ENCODE peak calls at places on chromosomes 13 and 19, in five cellular contexts. H, A, S, Q and Z are unnamed samples.

GRCh38 chr13:46377554-46377953 is 9.5 kb downstream of the RUBCNL start:
- DNase-seq in H (no peak), S (no peak), Q (no peak), A (no peak), Z (no peak)

GRCh38 chr13:35675651-35676050 is 199.2 kb upstream of the MAB21L1 start:
- DNase-seq in H (no peak), S (no peak), A (no peak), Q (no peak), Z (no peak)

GRCh38 chr13:47829684-47830083 is 171.4 kb downstream of the SUCLA2 start:
- DNase-seq in Q (peak; percentile 0), A (no peak), S (peak; percentile 60), H (no peak), Z (no peak)

GRCh38 chr19:10450853-10451609 is 30.7 kb downstream of the PDE4A start:
- DNase-seq in H (peak; percentile 51), S (no peak), A (no peak), Q (no peak), Z (peak; percentile 60)

GRCh38 chr13:67438465-67438864 is 208.3 kb upstream of the PCDH9 start:
- DNase-seq in A (peak; percentile 8), H (peak; percentile 49), S (no peak), Q (no peak), Z (no peak)

GRCh38 chr13:27920677-27921420 is 1.0 kb downstream of the PDX1 start:
- DNase-seq in Q (no peak), H (peak; percentile 60), S (peak; percentile 45), A (peak; percentile 36), Z (peak; percentile 87)

GRCh38 chr13:93736111-93736510 is 509.5 kb downstream of the GPC6 start:
- DNase-seq in S (no peak), H (no peak), Q (peak; percentile 70), A (no peak), Z (peak; percentile 77)

GRCh38 chr13:46662690-46663089 is 109.7 kb downstream of the LRCH1 start:
- DNase-seq in A (no peak), S (no peak), H (no peak), Q (no peak), Z (no peak)

GRCh38 chr19:47511681-47512080 is 3.2 kb downstream of the NAPA start:
- DNase-seq in H (no peak), S (peak; percentile 33), Q (peak; percentile 16), A (no peak), Z (peak; percentile 77)

GRCh38 chr19:41339936-41340335 is 13.8 kb downstream of the TGFB1 start:
- DNase-seq in S (peak; percentile 54), H (no peak), A (no peak), Q (peak; percentile 67), Z (peak; percentile 87)

GRCh38 chr19:41376241-41376997 is at the start of gene TMEM91:
- DNase-seq in S (peak; percentile 64), Q (no peak), A (no peak), H (peak; percentile 84), Z (peak; percentile 88)

GRCh38 chr13:44296856-44297255 is 76.8 kb upstream of the SERP2 start:
- DNase-seq in Q (no peak), A (no peak), S (no peak), H (no peak), Z (no peak)

GRCh38 chr13:42001580-42001979 is 40.7 kb upstream of the VWA8 start:
- DNase-seq in H (peak; percentile 3), S (peak; percentile 80), A (no peak), Q (peak; percentile 96), Z (peak; percentile 95)

GRCh38 chr13:108925070-108925469 is 295.7 kb downstream of the MYO16 start:
- DNase-seq in H (no peak), Q (no peak), A (no peak), S (no peak), Z (no peak)

GRCh38 chr13:44734204-44734707 is 158.1 kb upstream of the TSC22D1 start:
- DNase-seq in H (no peak), A (no peak), S (no peak), Q (peak; percentile 64), Z (no peak)

GRCh38 chr19:5829567-5830315 is 9.8 kb downstream of the FUT6 start:
- DNase-seq in A (no peak), Q (no peak), H (no peak), S (no peak), Z (peak; percentile 84)

DNA sequence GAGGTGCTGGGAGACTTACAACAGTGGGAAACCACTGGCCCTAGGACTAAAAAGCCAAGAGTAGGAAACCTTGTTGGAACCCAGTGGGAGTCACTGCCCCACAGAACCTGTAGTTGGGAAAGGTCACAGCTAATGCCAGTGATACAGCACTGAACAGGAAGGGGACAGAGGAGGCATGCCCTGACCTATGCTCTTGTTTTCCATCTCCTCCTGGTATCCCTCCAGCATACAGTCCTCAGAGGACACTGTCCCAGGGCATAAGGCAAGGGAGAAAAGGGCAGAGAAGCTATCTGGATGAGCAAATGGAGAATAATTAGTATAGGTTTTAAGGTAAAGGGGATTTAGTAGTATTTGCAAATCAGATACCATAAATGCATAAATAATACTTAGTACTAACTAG is 11.2 kb upstream of the TBC1D4 start:
- DNase-seq in H (no peak), S (no peak), A (no peak), Q (no peak), Z (no peak)
- H3K27me3 ChIP-seq in H (no peaks in the 10 kb centered on the region), S (no peaks in the 10 kb centered on the region), A (no peaks in the 10 kb centered on the region), Q (no peaks in the 10 kb centered on the region), Z (no peaks in the 10 kb centered on the region)

DNA sequence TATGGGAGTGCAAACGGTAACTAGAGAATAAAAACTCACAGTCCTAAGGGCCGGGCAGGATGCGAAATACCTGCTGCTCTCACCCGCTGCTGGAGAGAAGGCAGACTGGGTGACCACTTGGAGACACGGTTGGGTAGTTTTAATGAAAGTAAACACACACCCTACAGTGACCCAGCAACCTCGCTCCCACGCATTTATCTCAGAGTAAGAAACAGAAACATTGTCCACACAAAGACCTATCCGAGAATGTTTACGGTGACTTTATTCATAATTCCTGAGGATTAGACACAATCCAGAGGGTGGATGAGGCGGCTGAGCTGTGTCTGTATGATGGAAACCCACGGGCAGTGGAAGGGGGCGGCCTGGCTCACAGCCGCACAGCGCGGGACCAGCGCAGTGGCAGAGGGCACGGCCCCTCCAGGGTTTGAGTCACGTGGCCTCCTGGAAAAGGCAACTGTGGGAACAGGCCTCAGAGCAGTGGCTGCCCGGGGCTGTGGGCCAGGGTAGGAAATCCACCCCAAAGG is 73.5 kb upstream of the C13orf46 start:
- DNase-seq in H (no peak), Q (peak; percentile 48), A (no peak), S (peak; percentile 63), Z (no peak)
- H3K27me3 ChIP-seq in H (no peaks in the 10 kb centered on the region), Q (no peaks in the 10 kb centered on the region), A (no peaks in the 10 kb centered on the region), S (no peaks in the 10 kb centered on the region), Z (no peaks in the 10 kb centered on the region)

GRCh38 chr19:34018546-34018945 is 153.8 kb upstream of the LSM14A start:
- DNase-seq in A (no peak), S (no peak), H (no peak), Q (no peak), Z (no peak)
- H3K27me3 ChIP-seq in A (no peaks in the 10 kb centered on the region), S (peaks cover 8% of the 10 kb centered on the region), H (no peaks in the 10 kb centered on the region), Q (no peaks in the 10 kb centered on the region), Z (peaks cover 15% of the 10 kb centered on the region)

GRCh38 chr19:831407-832369 is 4.1 kb downstream of the AZU1 start:
- DNase-seq in H (no peak), Q (no peak), S (no peak), A (no peak), Z (no peak)

GRCh38 chr19:825897-826640 is 1.6 kb upstream of the AZU1 start:
- DNase-seq in Q (no peak), A (no peak), S (no peak), H (no peak), Z (no peak)

GRCh38 chr19:827710-828321 is at the start of gene AZU1:
- DNase-seq in Q (no peak), H (no peak), A (no peak), S (no peak), Z (no peak)

GRCh38 chr19:827314-827709 is 325 bp upstream of the AZU1 start:
- DNase-seq in S (no peak), A (no peak), H (no peak), Q (no peak), Z (no peak)

DNA sequence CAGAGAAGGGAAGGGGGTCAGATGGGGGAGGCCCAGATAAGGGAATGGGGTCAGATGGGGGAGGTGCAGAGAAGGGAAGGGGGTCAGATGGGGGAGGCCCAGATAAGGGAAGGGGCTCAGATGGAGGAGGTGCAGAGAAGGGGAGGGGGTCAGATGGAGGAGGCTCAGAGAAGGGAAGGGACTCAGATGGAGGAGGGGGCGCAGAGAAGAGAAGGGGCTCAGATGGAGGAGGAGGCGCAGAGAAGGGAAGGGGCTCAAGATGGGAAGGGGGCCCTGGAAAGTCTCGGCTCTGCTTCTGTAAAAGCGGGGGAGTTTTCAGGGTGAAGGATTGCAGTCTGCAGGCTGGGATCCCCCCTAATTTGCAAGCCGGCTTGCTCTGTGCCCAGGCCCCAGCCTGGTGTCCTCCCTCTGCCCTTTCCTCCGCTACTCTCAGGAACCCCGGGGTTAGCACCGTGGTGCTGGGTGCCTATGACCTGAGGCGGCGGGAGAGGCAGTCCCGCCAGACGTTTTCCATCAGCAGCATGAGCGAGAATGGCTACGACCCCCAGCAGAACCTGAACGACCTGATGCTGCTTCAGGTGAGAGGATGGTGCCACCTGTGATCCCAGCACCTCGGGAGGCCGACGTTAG is 1.6 kb downstream of the AZU1 start:
- DNase-seq in Q (no peak), A (no peak), S (no peak), H (no peak), Z (no peak)
- H3K27me3 ChIP-seq in Q (no peaks in the 10 kb centered on the region), A (no peaks in the 10 kb centered on the region), S (peaks cover 24% of the 10 kb centered on the region), H (no peaks in the 10 kb centered on the region), Z (no peaks in the 10 kb centered on the region)

GRCh38 chr19:46125447-46125846 is 959 bp upstream of the IGFL3 start:
- DNase-seq in S (no peak), Q (no peak), A (no peak), H (no peak), Z (no peak)

GRCh38 chr19:46126086-46126485 is 1.6 kb upstream of the IGFL3 start:
- DNase-seq in S (no peak), H (no peak), Q (no peak), A (no peak), Z (no peak)

GRCh38 chr19:46124638-46125115 is at the start of gene IGFL3:
- DNase-seq in S (no peak), H (no peak), Q (peak; percentile 94), A (no peak), Z (no peak)
- H3K27me3 ChIP-seq in S (peaks cover 24% of the 10 kb centered on the region), H (no peaks in the 10 kb centered on the region), Q (peaks cover 12% of the 10 kb centered on the region), A (no peaks in the 10 kb centered on the region), Z (peaks cover 68% of the 10 kb centered on the region)

GRCh38 chr19:51040151-51040550 is 5.3 kb upstream of the KLK12 start:
- DNase-seq in A (no peak), Q (no peak), H (no peak), S (no peak), Z (no peak)

GRCh38 chr19:51044327-51044726 is 9.5 kb upstream of the KLK12 start:
- DNase-seq in Q (no peak), H (no peak), A (no peak), S (no peak), Z (peak; percentile 19)

GRCh38 chr19:51047031-51047335 is 12.2 kb upstream of the KLK12 start:
- DNase-seq in H (no peak), S (no peak), Q (no peak), A (no peak), Z (no peak)

DNA sequence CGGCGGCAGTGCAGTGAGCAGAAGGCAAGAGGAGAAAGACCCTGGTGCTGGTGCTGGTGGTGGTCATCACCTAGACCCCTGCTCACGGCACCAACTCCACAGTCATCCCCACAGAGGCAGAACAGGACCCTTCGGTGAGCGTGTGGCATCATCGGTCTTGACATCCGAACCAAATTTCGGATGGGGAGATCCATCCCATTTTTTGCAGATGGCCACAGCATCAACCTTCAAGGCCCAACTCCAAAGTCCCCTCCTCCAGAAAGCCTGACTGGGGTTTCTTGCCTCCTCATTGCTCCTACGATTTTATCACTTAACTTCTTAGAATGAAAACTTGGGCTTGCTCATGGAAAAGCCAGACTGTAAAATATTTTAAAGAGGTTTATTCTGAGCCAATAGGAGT is 8.7 kb upstream of the KLK12 start:
- DNase-seq in Q (no peak), A (no peak), H (no peak), S (no peak), Z (peak; percentile 32)
- H3K27me3 ChIP-seq in Q (no peaks in the 10 kb centered on the region), A (no peaks in the 10 kb centered on the region), H (no peaks in the 10 kb centered on the region), S (peaks cover 8% of the 10 kb centered on the region), Z (peaks cover 7% of the 10 kb centered on the region)

GRCh38 chr19:4278460-4278901 is 585 bp upstream of the SHD start:
- DNase-seq in H (peak; percentile 47), A (no peak), S (no peak), Q (no peak), Z (peak; percentile 77)
- H3K27me3 ChIP-seq in H (peaks cover 69% of the 10 kb centered on the region), A (peaks cover 12% of the 10 kb centered on the region), S (peaks cover 55% of the 10 kb centered on the region), Q (peaks cover 19% of the 10 kb centered on the region), Z (peaks cover 32% of the 10 kb centered on the region)